ENCODE peak calls at places on chromosome 15, in six cellular contexts. One of them, this sample, is unnamed.

GRCh38 chr15:82046668-82047492 is 1.1 kb upstream of the MEX3B start:
- DNase-seq in CD8-positive, alpha-beta memory T cell: peak
- DNase-seq in DND-41: peak
- DNase-seq in testis: peak
- DNase-seq in adipocyte: peak
- DNase-seq in PC-3: peak
- DNase-seq in this sample: peak

GRCh38 chr15:66474140-66474539 is 23.4 kb downstream of the SNAPC5 start:
- DNase-seq in CD8-positive, alpha-beta memory T cell: no peak
- DNase-seq in DND-41: no peak
- DNase-seq in testis: no peak
- DNase-seq in adipocyte: no peak
- DNase-seq in PC-3: no peak
- DNase-seq in this sample: no peak

GRCh38 chr15:57286446-57287127 is 89.7 kb upstream of the CGNL1 start:
- DNase-seq in CD8-positive, alpha-beta memory T cell: no peak
- DNase-seq in DND-41: no peak
- DNase-seq in testis: no peak
- DNase-seq in adipocyte: no peak
- DNase-seq in PC-3: no peak
- DNase-seq in this sample: no peak

GRCh38 chr15:85588657-85589056 is 206.1 kb downstream of the KLHL25 start:
- DNase-seq in CD8-positive, alpha-beta memory T cell: no peak
- DNase-seq in DND-41: no peak
- DNase-seq in testis: no peak
- DNase-seq in adipocyte: peak
- DNase-seq in PC-3: no peak
- DNase-seq in this sample: peak

GRCh38 chr15:48984811-48985352 is 21.2 kb upstream of the SHC4 start:
- DNase-seq in CD8-positive, alpha-beta memory T cell: no peak
- DNase-seq in DND-41: no peak
- DNase-seq in testis: no peak
- DNase-seq in adipocyte: peak
- DNase-seq in PC-3: no peak
- DNase-seq in this sample: no peak

GRCh38 chr15:52936489-52936888 is 146.4 kb upstream of the ONECUT1 start:
- DNase-seq in CD8-positive, alpha-beta memory T cell: no peak
- DNase-seq in DND-41: no peak
- DNase-seq in testis: no peak
- DNase-seq in adipocyte: no peak
- DNase-seq in PC-3: no peak
- DNase-seq in this sample: no peak

GRCh38 chr15:63371297-63371918 is 10.2 kb downstream of the CA12 start:
- DNase-seq in CD8-positive, alpha-beta memory T cell: no peak
- DNase-seq in DND-41: no peak
- DNase-seq in testis: no peak
- DNase-seq in adipocyte: peak
- DNase-seq in PC-3: no peak
- DNase-seq in this sample: peak

GRCh38 chr15:58083526-58083925 is 18.0 kb upstream of the ALDH1A2 start:
- DNase-seq in CD8-positive, alpha-beta memory T cell: no peak
- DNase-seq in DND-41: no peak
- DNase-seq in testis: no peak
- DNase-seq in adipocyte: no peak
- DNase-seq in PC-3: no peak
- DNase-seq in this sample: no peak

GRCh38 chr15:72800819-72801481 is 17.4 kb upstream of the ADPGK start:
- DNase-seq in CD8-positive, alpha-beta memory T cell: no peak
- DNase-seq in DND-41: no peak
- DNase-seq in testis: no peak
- DNase-seq in adipocyte: no peak
- DNase-seq in PC-3: peak
- DNase-seq in this sample: peak

GRCh38 chr15:83012038-83012490 is 625 bp upstream of the C15orf40 start:
- DNase-seq in CD8-positive, alpha-beta memory T cell: no peak
- DNase-seq in DND-41: no peak
- DNase-seq in testis: no peak
- DNase-seq in adipocyte: no peak
- DNase-seq in PC-3: no peak
- DNase-seq in this sample: no peak

GRCh38 chr15:48373855-48374421 is 42.7 kb downstream of the DUT start:
- DNase-seq in CD8-positive, alpha-beta memory T cell: no peak
- DNase-seq in DND-41: no peak
- DNase-seq in testis: no peak
- DNase-seq in adipocyte: peak
- DNase-seq in PC-3: peak
- DNase-seq in this sample: peak

GRCh38 chr15:61097057-61097456 is 132.0 kb downstream of the RORA start:
- DNase-seq in CD8-positive, alpha-beta memory T cell: no peak
- DNase-seq in DND-41: no peak
- DNase-seq in testis: no peak
- DNase-seq in adipocyte: no peak
- DNase-seq in PC-3: no peak
- DNase-seq in this sample: no peak
- H3K4me3 ChIP-seq in CD8-positive, alpha-beta memory T cell: no peak
- H3K4me3 ChIP-seq in DND-41: no peak
- H3K4me3 ChIP-seq in testis: no peak
- H3K4me3 ChIP-seq in adipocyte: no peak
- H3K4me3 ChIP-seq in PC-3: no peak
- H3K4me3 ChIP-seq in this sample: no peak

GRCh38 chr15:36882487-36883108 is 217.8 kb downstream of the MEIS2 start:
- DNase-seq in CD8-positive, alpha-beta memory T cell: no peak
- DNase-seq in DND-41: no peak
- DNase-seq in testis: no peak
- DNase-seq in adipocyte: peak
- DNase-seq in PC-3: peak
- DNase-seq in this sample: no peak

GRCh38 chr15:36886135-36887011 is 214.0 kb downstream of the MEIS2 start:
- DNase-seq in CD8-positive, alpha-beta memory T cell: no peak
- DNase-seq in DND-41: no peak
- DNase-seq in testis: no peak
- DNase-seq in adipocyte: no peak
- DNase-seq in PC-3: no peak
- DNase-seq in this sample: no peak

GRCh38 chr15:36884404-36885335 is 215.7 kb downstream of the MEIS2 start:
- DNase-seq in CD8-positive, alpha-beta memory T cell: no peak
- DNase-seq in DND-41: no peak
- DNase-seq in testis: no peak
- DNase-seq in adipocyte: no peak
- DNase-seq in PC-3: no peak
- DNase-seq in this sample: no peak

GRCh38 chr15:36885709-36886108 is 214.6 kb downstream of the MEIS2 start:
- DNase-seq in CD8-positive, alpha-beta memory T cell: no peak
- DNase-seq in DND-41: no peak
- DNase-seq in testis: no peak
- DNase-seq in adipocyte: no peak
- DNase-seq in PC-3: no peak
- DNase-seq in this sample: no peak

GRCh38 chr15:36883705-36884355 is 216.5 kb downstream of the MEIS2 start:
- DNase-seq in CD8-positive, alpha-beta memory T cell: peak
- DNase-seq in DND-41: peak
- DNase-seq in testis: peak
- DNase-seq in adipocyte: peak
- DNase-seq in PC-3: peak
- DNase-seq in this sample: peak
- H3K4me3 ChIP-seq in CD8-positive, alpha-beta memory T cell: no peak
- H3K4me3 ChIP-seq in DND-41: no peak
- H3K4me3 ChIP-seq in testis: peak
- H3K4me3 ChIP-seq in adipocyte: peak
- H3K4me3 ChIP-seq in PC-3: peak
- H3K4me3 ChIP-seq in this sample: no peak

GRCh38 chr15:64776402-64776786 is 1.0 kb upstream of the RBPMS2 start:
- DNase-seq in CD8-positive, alpha-beta memory T cell: no peak
- DNase-seq in DND-41: no peak
- DNase-seq in testis: no peak
- DNase-seq in adipocyte: no peak
- DNase-seq in PC-3: no peak
- DNase-seq in this sample: no peak
- H3K4me3 ChIP-seq in CD8-positive, alpha-beta memory T cell: no peak
- H3K4me3 ChIP-seq in DND-41: no peak
- H3K4me3 ChIP-seq in testis: peak
- H3K4me3 ChIP-seq in adipocyte: peak
- H3K4me3 ChIP-seq in PC-3: no peak
- H3K4me3 ChIP-seq in this sample: no peak

GRCh38 chr15:64844576-64845140 is 2.9 kb downstream of the PLEKHO2 start:
- DNase-seq in CD8-positive, alpha-beta memory T cell: peak
- DNase-seq in DND-41: no peak
- DNase-seq in testis: no peak
- DNase-seq in adipocyte: no peak
- DNase-seq in PC-3: no peak
- DNase-seq in this sample: no peak
- H3K4me3 ChIP-seq in CD8-positive, alpha-beta memory T cell: peak
- H3K4me3 ChIP-seq in DND-41: no peak
- H3K4me3 ChIP-seq in testis: peak
- H3K4me3 ChIP-seq in adipocyte: peak
- H3K4me3 ChIP-seq in PC-3: no peak
- H3K4me3 ChIP-seq in this sample: peak

GRCh38 chr15:96297783-96298182 is 32.7 kb upstream of the NR2F2 start:
- DNase-seq in CD8-positive, alpha-beta memory T cell: no peak
- DNase-seq in DND-41: no peak
- DNase-seq in testis: no peak
- DNase-seq in adipocyte: no peak
- DNase-seq in PC-3: no peak
- DNase-seq in this sample: no peak

GRCh38 chr15:96303503-96304054 is 26.9 kb upstream of the NR2F2 start:
- DNase-seq in CD8-positive, alpha-beta memory T cell: no peak
- DNase-seq in DND-41: no peak
- DNase-seq in testis: no peak
- DNase-seq in adipocyte: no peak
- DNase-seq in PC-3: no peak
- DNase-seq in this sample: no peak

GRCh38 chr15:96304839-96305238 is 25.7 kb upstream of the NR2F2 start:
- DNase-seq in CD8-positive, alpha-beta memory T cell: no peak
- DNase-seq in DND-41: no peak
- DNase-seq in testis: no peak
- DNase-seq in adipocyte: no peak
- DNase-seq in PC-3: no peak
- DNase-seq in this sample: no peak

GRCh38 chr15:96298217-96298616 is 32.3 kb upstream of the NR2F2 start:
- DNase-seq in CD8-positive, alpha-beta memory T cell: no peak
- DNase-seq in DND-41: no peak
- DNase-seq in testis: no peak
- DNase-seq in adipocyte: no peak
- DNase-seq in PC-3: no peak
- DNase-seq in this sample: no peak

DNA sequence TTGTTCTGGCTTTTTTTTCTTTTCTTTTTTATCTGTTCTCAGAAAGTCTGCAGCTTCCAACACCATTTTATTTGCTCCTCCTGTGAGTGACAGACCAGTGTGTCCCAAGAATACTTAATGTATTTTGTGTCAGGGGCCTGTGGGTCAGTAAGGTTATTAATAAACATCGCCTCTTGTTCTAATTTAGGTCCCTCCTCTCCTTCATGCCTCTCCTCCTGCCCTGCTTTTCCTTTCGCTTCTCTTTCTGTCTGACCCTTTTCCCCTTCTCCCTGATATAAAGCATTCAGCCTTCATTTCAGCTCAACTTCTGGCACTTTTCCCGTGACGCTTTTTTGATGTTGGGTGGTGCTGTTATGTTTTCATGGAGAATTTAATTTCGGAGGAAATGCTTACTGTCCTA is 29.7 kb upstream of the NR2F2 start:
- DNase-seq in CD8-positive, alpha-beta memory T cell: no peak
- DNase-seq in DND-41: no peak
- DNase-seq in testis: no peak
- DNase-seq in adipocyte: no peak
- DNase-seq in PC-3: no peak
- DNase-seq in this sample: no peak
- H3K4me3 ChIP-seq in CD8-positive, alpha-beta memory T cell: no peak
- H3K4me3 ChIP-seq in DND-41: no peak
- H3K4me3 ChIP-seq in testis: no peak
- H3K4me3 ChIP-seq in adipocyte: no peak
- H3K4me3 ChIP-seq in PC-3: no peak
- H3K4me3 ChIP-seq in this sample: no peak

DNA sequence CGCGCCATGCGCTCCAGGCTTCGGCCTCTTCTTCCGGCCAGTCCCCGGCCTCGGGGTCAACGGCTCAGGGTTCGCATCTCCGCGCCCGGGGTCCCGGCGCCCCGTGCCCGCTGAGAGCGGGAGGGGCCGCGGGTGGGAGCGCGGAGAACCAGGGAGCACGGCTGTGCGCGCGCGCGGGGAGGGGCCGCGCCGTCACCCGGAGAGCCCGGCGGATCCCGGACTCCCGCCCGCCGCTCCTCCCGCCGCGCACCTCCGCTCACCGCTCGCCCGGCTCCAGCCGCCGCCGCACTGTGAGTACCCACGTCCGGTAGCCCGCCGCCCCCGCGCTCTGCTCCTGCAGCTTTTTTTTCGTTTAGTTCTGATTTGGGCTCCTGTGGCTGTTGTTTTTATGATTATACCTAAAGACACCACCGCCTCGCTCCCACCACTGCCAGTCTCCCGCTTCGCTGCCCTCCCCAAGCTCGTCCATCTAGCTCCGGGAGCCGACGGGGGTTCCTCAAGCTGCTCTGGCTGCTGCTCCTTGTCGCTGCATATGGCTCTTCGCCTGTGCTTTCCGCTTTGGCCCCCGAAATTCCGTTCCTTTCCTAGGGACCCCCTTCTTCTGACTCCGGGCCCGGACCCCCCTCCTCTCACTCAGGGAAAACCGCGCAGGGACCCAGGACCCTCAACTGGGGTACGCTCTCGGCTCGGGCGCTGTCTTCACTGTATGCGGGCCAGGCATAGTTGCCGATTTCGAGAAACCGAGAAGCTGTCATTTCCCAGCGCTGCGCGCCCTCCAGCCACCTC is 1.7 kb upstream of the SKOR1 start:
- DNase-seq in CD8-positive, alpha-beta memory T cell: no peak
- DNase-seq in DND-41: peak
- DNase-seq in testis: no peak
- DNase-seq in adipocyte: no peak
- DNase-seq in PC-3: no peak
- DNase-seq in this sample: no peak
- H3K4me3 ChIP-seq in CD8-positive, alpha-beta memory T cell: no peak
- H3K4me3 ChIP-seq in DND-41: no peak
- H3K4me3 ChIP-seq in testis: no peak
- H3K4me3 ChIP-seq in adipocyte: no peak
- H3K4me3 ChIP-seq in PC-3: no peak
- H3K4me3 ChIP-seq in this sample: no peak

This sample was measured in choroid plexus epithelial cell.